ENCODE peak calls at places on chromosomes 3 and 15, in five cellular contexts. P, O, A, Q and F are unnamed samples.

GRCh38 chr3:63870606-63871005 is 6.9 kb downstream of the ATXN7 start:
- DNase-seq in A (no peak), Q (no peak), P (peak), O (no peak), F (no peak)

GRCh38 chr3:126540342-126540849 is 16.4 kb downstream of the CHST13 start:
- DNase-seq in O (peak), A (peak), Q (no peak), P (peak), F (no peak)

GRCh38 chr3:66385066-66385465 is 115.8 kb downstream of the LRIG1 start:
- DNase-seq in O (no peak), P (no peak), A (no peak), Q (no peak), F (no peak)

GRCh38 chr15:65099336-65099735 is 15.7 kb downstream of the UBAP1L start:
- DNase-seq in O (no peak), P (no peak), Q (no peak), A (no peak), F (no peak)

GRCh38 chr3:174191380-174191779 is 667.8 kb upstream of the NAALADL2 start:
- DNase-seq in Q (no peak), A (no peak), P (peak), O (no peak), F (no peak)

GRCh38 chr15:29638781-29639180 is 183.5 kb downstream of the TJP1 start:
- DNase-seq in A (no peak), P (no peak), Q (no peak), O (no peak), F (no peak)

GRCh38 chr15:38217181-38217580 is 35.5 kb upstream of the SPRED1 start:
- DNase-seq in O (peak), Q (no peak), A (no peak), P (no peak), F (no peak)

GRCh38 chr3:167626490-167626889 is 27.3 kb downstream of the WDR49 start:
- DNase-seq in O (no peak), Q (no peak), A (no peak), P (no peak), F (no peak)

GRCh38 chr15:72334842-72335241 is 14.9 kb upstream of the CELF6 start:
- DNase-seq in A (no peak), Q (no peak), O (no peak), P (no peak), F (no peak)
- TF ChIP-seq POLR2AphosphoS5 in A (no peak), Q (no peak), O (no peak), P (no peak), F (no peak)

GRCh38 chr3:7518471-7518870 is 657.6 kb downstream of the GRM7 start:
- DNase-seq in O (no peak), A (no peak), P (peak), Q (peak), F (no peak)
- TF ChIP-seq POLR2AphosphoS5 in O (no peak), A (no peak), P (no peak), Q (no peak), F (no peak)

GRCh38 chr3:197031315-197032285 is 2.0 kb upstream of the MELTF start:
- DNase-seq in P (peak), A (peak), O (peak), Q (peak), F (no peak)
- TF ChIP-seq POLR2AphosphoS5 in P (peak), A (peak), O (no peak), Q (peak), F (no peak)

GRCh38 chr15:74378853-74379252 is 11.4 kb upstream of the CYP11A1 start:
- DNase-seq in O (no peak), Q (no peak), P (peak), A (no peak), F (no peak)
- TF ChIP-seq POLR2AphosphoS5 in O (no peak), Q (no peak), P (no peak), A (no peak), F (no peak)

GRCh38 chr3:184880616-184881015 is 68.7 kb downstream of the VPS8 start:
- DNase-seq in A (no peak), Q (no peak), O (no peak), P (no peak), F (no peak)
- TF ChIP-seq POLR2AphosphoS5 in A (no peak), Q (no peak), O (no peak), P (no peak), F (no peak)

GRCh38 chr3:150370129-150370602 is 37.9 kb upstream of the TSC22D2 start:
- DNase-seq in P (peak), A (peak), O (peak), Q (no peak), F (no peak)
- TF ChIP-seq POLR2AphosphoS5 in P (peak), A (no peak), O (peak), Q (peak), F (no peak)

GRCh38 chr3:114556832-114557231 is 263.0 kb downstream of the TIGIT start:
- DNase-seq in P (no peak), O (no peak), A (no peak), Q (no peak), F (no peak)

GRCh38 chr3:114557791-114558190 is 264.0 kb downstream of the TIGIT start:
- DNase-seq in Q (no peak), O (no peak), P (no peak), A (no peak), F (no peak)

GRCh38 chr3:114553949-114554593 is 260.2 kb downstream of the TIGIT start:
- DNase-seq in Q (no peak), P (no peak), O (no peak), A (no peak), F (no peak)

GRCh38 chr3:114554716-114555115 is 260.9 kb downstream of the TIGIT start:
- DNase-seq in A (no peak), Q (no peak), O (no peak), P (no peak), F (no peak)

GRCh38 chr3:114558271-114558670 is 264.4 kb downstream of the TIGIT start:
- DNase-seq in O (no peak), A (no peak), P (no peak), Q (no peak), F (no peak)
- TF ChIP-seq POLR2AphosphoS5 in O (no peak), A (no peak), P (no peak), Q (no peak), F (no peak)

DNA sequence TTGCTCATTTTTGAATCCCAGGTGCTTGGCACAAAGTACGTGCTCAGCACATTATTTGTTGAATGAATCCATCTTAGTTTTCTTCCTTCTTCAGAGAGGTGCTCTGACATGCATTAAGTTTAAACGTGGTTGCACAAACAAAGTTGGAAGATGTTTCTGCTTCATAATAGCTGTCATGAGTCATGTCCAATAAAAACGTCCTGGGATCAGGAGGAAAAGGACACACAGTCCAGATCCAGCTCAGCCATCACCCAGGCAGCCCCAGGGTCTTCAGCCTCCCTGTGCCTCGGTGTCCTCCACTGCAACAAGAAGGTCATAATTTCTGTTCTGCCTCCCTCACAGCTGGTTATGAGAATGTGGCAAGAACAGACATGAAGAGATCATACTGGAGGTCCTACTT is 55.4 kb downstream of the CCNL1 start:
- DNase-seq in P (no peak), O (no peak), Q (no peak), A (no peak), F (no peak)
- TF ChIP-seq POLR2AphosphoS5 in P (no peak), O (no peak), Q (no peak), A (no peak), F (no peak)

DNA sequence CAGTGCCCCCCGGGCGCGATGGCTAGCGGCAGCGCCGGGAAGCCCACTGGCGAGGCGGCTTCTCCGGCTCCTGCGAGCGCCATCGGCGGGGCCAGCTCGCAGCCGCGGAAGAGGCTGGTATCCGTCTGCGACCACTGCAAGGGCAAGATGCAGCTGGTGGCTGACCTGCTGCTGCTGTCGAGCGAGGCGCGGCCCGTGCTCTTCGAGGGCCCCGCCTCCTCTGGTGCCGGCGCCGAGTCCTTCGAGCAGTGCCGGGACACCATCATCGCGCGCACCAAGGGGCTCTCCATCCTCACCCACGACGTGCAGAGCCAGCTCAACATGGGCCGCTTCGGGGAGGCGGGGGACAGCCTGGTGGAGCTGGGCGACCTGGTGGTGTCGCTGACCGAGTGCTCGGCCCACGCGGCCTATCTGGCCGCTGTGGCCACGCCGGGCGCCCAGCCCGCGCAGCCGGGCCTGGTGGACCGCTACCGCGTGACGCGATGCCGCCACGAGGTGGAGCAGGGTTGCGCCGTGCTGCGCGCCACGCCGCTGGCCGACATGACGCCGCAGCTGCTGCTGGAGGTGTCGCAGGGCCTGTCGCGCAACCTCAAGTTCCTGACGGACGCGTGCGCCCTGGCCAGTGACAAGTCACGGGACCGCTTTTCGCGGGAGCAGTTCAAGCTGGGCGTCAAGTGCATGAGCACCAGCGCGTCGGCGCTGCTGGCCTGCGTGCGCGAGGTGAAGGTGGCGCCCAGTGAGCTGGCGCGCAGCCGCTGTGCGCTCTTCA is 1.7 kb downstream of the TLNRD1 start:
- DNase-seq in O (no peak), Q (no peak), A (no peak), P (peak), F (no peak)
- TF ChIP-seq POLR2AphosphoS5 in O (no peak), Q (no peak), A (no peak), P (no peak), F (no peak)